ENCODE peak calls at places on chromosomes 2 and 18, in ten cellular contexts. U is A549, C is HCT116, W is IMR-90, R is right lobe of liver, T is endothelial cell of umbilical vein, Y is Peyer's patch, J is upper lobe of left lung, F is sigmoid colon, O is esophagus squamous epithelium. E is an unnamed sample. For H3K4me1, the result is how much of the 10 kb centered on the place peaks cover.

GRCh38 chr2:199833525-199833924 is 17.5 kb downstream of the FTCDNL1 start:
- DNase-seq in W (no peak), C (no peak), R (no peak), U (no peak), T (no peak), O (no peak), Y (no peak), J (no peak), F (no peak), E (no peak)

GRCh38 chr2:47867205-47867604 is 39.1 kb downstream of the FBXO11 start:
- DNase-seq in W (peak), C (peak), F (no peak), T (peak), U (peak), J (peak), R (no peak), O (no peak), Y (no peak), E (no peak)

GRCh38 chr2:70381235-70381634 is 79.4 kb upstream of the FAM136A start:
- DNase-seq in R (no peak), F (no peak), O (no peak), W (peak), C (no peak), J (no peak), U (no peak), Y (no peak), T (no peak), E (no peak)

GRCh38 chr2:158357699-158358098 is 98.9 kb downstream of the CCDC148 start:
- DNase-seq in Y (no peak), W (no peak), C (no peak), J (no peak), R (no peak), O (no peak), F (no peak), T (no peak), U (no peak), E (no peak)

GRCh38 chr2:10717630-10718029 is 3.8 kb upstream of the ATP6V1C2 start:
- DNase-seq in O (no peak), R (no peak), C (no peak), W (peak), U (no peak), Y (no peak), F (no peak), J (no peak), T (peak), E (no peak)

GRCh38 chr2:217893440-217893839 is 109.4 kb downstream of the TNS1 start:
- DNase-seq in J (no peak), Y (no peak), T (no peak), O (no peak), R (peak), W (no peak), F (no peak), U (no peak), C (no peak), E (no peak)

GRCh38 chr2:181876614-181877063 is 14.9 kb upstream of the ITPRID2 start:
- DNase-seq in C (peak), O (no peak), R (no peak), J (peak), W (peak), U (peak), T (peak), F (no peak), Y (no peak), E (no peak)

GRCh38 chr2:109419171-109419756 is 194.5 kb downstream of the SEPTIN10 start:
- DNase-seq in F (no peak), T (no peak), U (no peak), O (no peak), C (no peak), W (no peak), R (peak), Y (peak), J (no peak), E (no peak)

GRCh38 chr2:9247786-9248185 is 41.2 kb downstream of the ASAP2 start:
- DNase-seq in F (no peak), R (no peak), J (no peak), C (no peak), Y (no peak), O (no peak), U (no peak), T (peak), W (no peak), E (no peak)

GRCh38 chr2:181122601-181123000 is 142.2 kb downstream of the UBE2E3 start:
- DNase-seq in U (no peak), C (no peak), W (no peak), O (no peak), Y (no peak), T (no peak), R (no peak), F (no peak), J (no peak), E (no peak)

GRCh38 chr2:40281021-40281940 is 170.6 kb downstream of the SLC8A1 start:
- DNase-seq in W (peak), R (no peak), U (no peak), J (no peak), C (no peak), Y (no peak), F (peak), T (peak), O (no peak), E (no peak)

GRCh38 chr2:9782197-9782719 is 61.0 kb upstream of the TAF1B start:
- DNase-seq in O (no peak), W (no peak), Y (peak), F (no peak), J (peak), R (no peak), C (no peak), U (peak), T (no peak), E (no peak)

GRCh38 chr18:13235326-13235937 is 16.9 kb downstream of the LDLRAD4 start:
- DNase-seq in F (no peak), J (no peak), R (no peak), Y (no peak), O (no peak), W (no peak), T (peak), C (no peak), U (no peak), E (no peak)

GRCh38 chr2:88416016-88416663 is 36.4 kb downstream of the FOXI3 start:
- DNase-seq in U (no peak), R (no peak), Y (no peak), O (no peak), C (no peak), J (no peak), W (no peak), T (no peak), F (no peak), E (no peak)

GRCh38 chr2:134674687-134675086 is 44.1 kb downstream of the TMEM163 start:
- DNase-seq in O (no peak), W (no peak), T (no peak), U (no peak), Y (no peak), C (no peak), F (no peak), J (no peak), R (no peak), E (no peak)

GRCh38 chr2:218985325-218986091 is 524 bp upstream of the FEV start:
- DNase-seq in U (no peak), F (peak), T (no peak), J (no peak), R (no peak), Y (peak), C (no peak), W (no peak), O (no peak), E (no peak)

GRCh38 chr2:237511421-237511820 is 24.4 kb downstream of the MLPH start:
- DNase-seq in R (no peak), T (no peak), W (peak), J (no peak), Y (no peak), C (no peak), F (no peak), U (no peak), O (no peak), E (no peak)

GRCh38 chr2:148515170-148515569 is 129.4 kb upstream of the EPC2 start:
- DNase-seq in T (no peak), F (no peak), R (no peak), C (no peak), U (no peak), O (no peak), W (no peak), Y (no peak), J (no peak), E (no peak)

GRCh38 chr2:64217198-64217869 is 73.1 kb upstream of the PELI1 start:
- DNase-seq in F (no peak), O (no peak), R (no peak), Y (no peak), C (no peak), W (no peak), U (no peak), T (no peak), J (no peak), E (no peak)

GRCh38 chr18:28793911-28794310 is 617.0 kb upstream of the CDH2 start:
- DNase-seq in U (no peak), W (no peak), J (no peak), T (peak), F (no peak), O (no peak), C (no peak), R (no peak), Y (no peak), E (no peak)

GRCh38 chr18:24553886-24554285 is 93.4 kb downstream of the HRH4 start:
- DNase-seq in J (no peak), F (no peak), U (no peak), T (peak), Y (no peak), R (no peak), W (no peak), C (no peak), O (no peak), E (no peak)

GRCh38 chr2:38515155-38516074 is 87.3 kb downstream of the HNRNPLL start:
- DNase-seq in U (no peak), O (no peak), F (peak), J (peak), W (peak), R (no peak), T (no peak), Y (no peak), C (no peak), E (no peak)

GRCh38 chr2:169734172-169734847 is 678 bp downstream of the KLHL23 start:
- DNase-seq in Y (peak), W (no peak), F (no peak), J (no peak), O (no peak), R (peak), C (no peak), T (peak), U (no peak), E (no peak)

GRCh38 chr2:103959174-103960125 is 894.5 kb upstream of the POU3F3 start:
- DNase-seq in C (no peak), Y (no peak), O (peak), U (peak), R (peak), W (no peak), J (no peak), T (no peak), F (no peak), E (no peak)

GRCh38 chr2:221753401-221753800 is 181.3 kb upstream of the EPHA4 start:
- DNase-seq in W (no peak), T (no peak), Y (no peak), C (no peak), F (no peak), R (no peak), U (no peak), O (no peak), J (no peak), E (no peak)

GRCh38 chr2:164757934-164758695 is 83.5 kb downstream of the COBLL1 start:
- DNase-seq in J (peak), Y (no peak), O (no peak), U (peak), W (peak), C (no peak), R (no peak), F (no peak), T (no peak), E (no peak)

GRCh38 chr18:9082763-9083510 is 19.6 kb upstream of the NDUFV2 start:
- DNase-seq in O (no peak), R (no peak), U (no peak), C (no peak), W (no peak), F (no peak), J (peak), T (no peak), Y (no peak), E (no peak)

GRCh38 chr2:222480497-222480896 is 56.2 kb downstream of the SGPP2 start:
- DNase-seq in F (no peak), O (no peak), J (no peak), W (no peak), T (no peak), Y (no peak), C (no peak), U (no peak), R (no peak), E (no peak)

GRCh38 chr2:195645413-195645812 is 11.6 kb upstream of the SLC39A10 start:
- DNase-seq in C (no peak), W (no peak), F (no peak), T (no peak), Y (no peak), O (no peak), J (no peak), R (no peak), U (no peak), E (no peak)

GRCh38 chr2:86039963-86040655 is 65.6 kb downstream of the POLR1A start:
- DNase-seq in F (peak), R (peak), U (no peak), J (no peak), Y (peak), O (no peak), C (no peak), T (no peak), W (no peak), E (no peak)

GRCh38 chr18:8773980-8774379 is 68.6 kb downstream of the MTCL1 start:
- DNase-seq in R (no peak), F (no peak), Y (no peak), O (no peak), W (no peak), U (no peak), J (no peak), T (no peak), C (no peak), E (no peak)

GRCh38 chr2:23269747-23270146 is 115.2 kb upstream of the KLHL29 start:
- DNase-seq in W (no peak), R (no peak), O (no peak), J (no peak), T (no peak), Y (no peak), F (no peak), U (no peak), C (no peak), E (no peak)

GRCh38 chr2:176493909-176494308 is 224.7 kb downstream of the MTX2 start:
- DNase-seq in F (no peak), T (no peak), W (no peak), O (no peak), C (no peak), U (no peak), R (no peak), J (no peak), Y (no peak), E (no peak)

GRCh38 chr2:233816771-233817170 is 37.6 kb downstream of the HJURP start:
- DNase-seq in R (peak), C (no peak), U (no peak), W (no peak), T (no peak), O (no peak), J (no peak), Y (peak), F (peak), E (no peak)

GRCh38 chr2:199356412-199356811 is 101.3 kb downstream of the SATB2 start:
- DNase-seq in C (no peak), F (no peak), T (no peak), Y (no peak), J (no peak), R (no peak), O (no peak), W (peak), U (no peak), E (no peak)

GRCh38 chr2:232483923-232484627 is 3.6 kb downstream of the ECEL1 start:
- DNase-seq in C (no peak), F (peak), W (no peak), O (no peak), U (no peak), R (peak), J (no peak), Y (peak), T (no peak), E (no peak)

GRCh38 chr2:232484628-232485332 is 2.9 kb downstream of the ECEL1 start:
- DNase-seq in C (no peak), W (no peak), J (no peak), Y (peak), R (no peak), T (no peak), O (no peak), F (peak), U (no peak), E (no peak)

GRCh38 chr2:232486558-232487384 is 863 bp downstream of the ECEL1 start:
- DNase-seq in F (peak), Y (peak), R (peak), J (no peak), U (no peak), O (no peak), C (no peak), T (no peak), W (no peak), E (no peak)

GRCh38 chr2:232485757-232486557 is 1.7 kb downstream of the ECEL1 start:
- DNase-seq in J (no peak), C (no peak), F (peak), U (no peak), T (no peak), O (no peak), Y (peak), R (no peak), W (no peak), E (no peak)

GRCh38 chr2:232485333-232485756 is 2.3 kb downstream of the ECEL1 start:
- DNase-seq in J (no peak), T (no peak), Y (peak), R (no peak), O (no peak), C (no peak), W (no peak), F (peak), U (no peak), E (no peak)
- H3K4me3 ChIP-seq in J (no peak), T (no peak), Y (no peak), R (no peak), O (no peak), C (no peak), W (no peak), F (no peak), U (no peak), E (no peak)

GRCh38 chr2:24825883-24826800 is 32.9 kb downstream of the CENPO start:
- DNase-seq in R (no peak), J (no peak), C (no peak), U (no peak), T (peak), Y (peak), O (no peak), F (peak), W (no peak), E (no peak)
- TF ChIP-seq POLR2A in R (no peak), J (no peak), C (no peak), U (no peak), T (peak), Y (no peak), O (no peak), F (no peak), W (no peak), E (no peak)

DNA sequence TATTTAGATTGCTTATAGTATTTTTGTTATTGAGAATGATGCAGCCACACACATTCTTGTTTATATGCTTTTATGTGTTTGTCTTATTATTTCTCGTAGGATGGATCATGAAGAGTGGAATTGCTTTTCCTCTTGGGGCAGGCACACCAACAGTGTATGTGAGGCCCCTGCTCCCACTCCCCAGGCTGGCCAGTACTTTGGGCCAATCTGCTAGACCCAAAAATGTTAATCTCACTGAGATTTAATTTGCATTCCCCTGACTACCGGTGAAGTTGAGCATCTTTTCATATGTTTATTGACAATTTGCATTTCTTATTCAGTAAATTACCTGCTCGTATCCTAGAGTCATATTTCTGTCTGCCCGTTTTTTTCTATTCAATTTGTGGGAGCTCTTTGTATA is 4.7 kb upstream of the MYCN start:
- DNase-seq in C (no peak), J (no peak), Y (no peak), T (no peak), F (no peak), U (no peak), O (no peak), R (no peak), W (no peak), E (no peak)
- H3K4me1 ChIP-seq in C (under half), J (under half), Y (under half), T (under half), F (under half), U (under half), O (under half), R (under half), W (under half), E (under half)

DNA sequence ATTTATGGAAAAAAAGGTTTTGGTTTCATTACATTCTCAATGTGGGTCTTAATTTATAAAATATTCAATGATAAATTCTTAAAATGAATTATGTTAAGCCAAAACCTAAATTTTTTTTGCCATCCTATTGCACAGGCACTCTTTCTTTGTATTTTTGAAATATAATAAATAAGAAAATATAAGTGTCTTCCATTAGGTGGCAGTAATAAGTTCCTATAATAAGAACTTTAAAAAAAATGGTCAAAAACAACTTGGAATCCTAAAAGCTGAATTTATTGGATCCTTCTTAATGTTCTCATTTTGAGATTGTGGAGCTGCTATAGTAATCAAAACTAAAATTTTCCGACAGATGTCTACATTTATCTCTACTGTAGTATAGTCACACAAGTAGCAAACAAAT is 5.7 kb downstream of the CALCRL start:
- DNase-seq in J (no peak), T (no peak), R (no peak), Y (no peak), O (no peak), U (no peak), W (no peak), C (no peak), F (no peak), E (no peak)
- H3K4me3 ChIP-seq in J (peak), T (peak), R (no peak), Y (no peak), O (no peak), U (no peak), W (no peak), C (no peak), F (no peak), E (no peak)

E was measured in tibial nerve.